ENCODE peak calls at places on chromosomes 3 and 15, in four cellular contexts. One of them, this sample, is unnamed.

GRCh38 chr3:36923523-36923943 is 21.3 kb downstream of the TRANK1 start:
- DNase-seq in HCEC 1CT: no peak
- DNase-seq in stimulated activated CD4-positive, alpha-beta T cell treated with anti-CD3 and anti-CD28 coated beads, Interleukin-1b, Interleukin-23, amount 100 ng/mL, for 24 hours: no peak
- DNase-seq in stimulated activated naive CD8-positive, alpha-beta T cell treated with anti-CD3 and anti-CD28 coated beads, Interleukin-15, amount 100 ng/mL, for 72 hours: no peak
- DNase-seq in this sample: no peak

GRCh38 chr3:8741581-8742355 is 8.2 kb downstream of the CAV3 start:
- DNase-seq in HCEC 1CT: peak; percentile 79
- DNase-seq in stimulated activated CD4-positive, alpha-beta T cell treated with anti-CD3 and anti-CD28 coated beads, Interleukin-1b, Interleukin-23, amount 100 ng/mL, for 24 hours: no peak
- DNase-seq in stimulated activated naive CD8-positive, alpha-beta T cell treated with anti-CD3 and anti-CD28 coated beads, Interleukin-15, amount 100 ng/mL, for 72 hours: no peak
- DNase-seq in this sample: peak; percentile 45

GRCh38 chr3:186945255-186945823 is 15.0 kb downstream of the ST6GAL1 start:
- DNase-seq in HCEC 1CT: no peak
- DNase-seq in stimulated activated CD4-positive, alpha-beta T cell treated with anti-CD3 and anti-CD28 coated beads, Interleukin-1b, Interleukin-23, amount 100 ng/mL, for 24 hours: no peak
- DNase-seq in stimulated activated naive CD8-positive, alpha-beta T cell treated with anti-CD3 and anti-CD28 coated beads, Interleukin-15, amount 100 ng/mL, for 72 hours: no peak
- DNase-seq in this sample: no peak

GRCh38 chr15:92069308-92070244 is 216.1 kb downstream of the SLCO3A1 start:
- DNase-seq in HCEC 1CT: peak; percentile 71
- DNase-seq in stimulated activated CD4-positive, alpha-beta T cell treated with anti-CD3 and anti-CD28 coated beads, Interleukin-1b, Interleukin-23, amount 100 ng/mL, for 24 hours: peak; percentile 12
- DNase-seq in stimulated activated naive CD8-positive, alpha-beta T cell treated with anti-CD3 and anti-CD28 coated beads, Interleukin-15, amount 100 ng/mL, for 72 hours: peak; percentile 30
- DNase-seq in this sample: peak; percentile 57

GRCh38 chr15:81160312-81161214 is 26.5 kb downstream of the CFAP161 start:
- DNase-seq in HCEC 1CT: peak; percentile 79
- DNase-seq in stimulated activated CD4-positive, alpha-beta T cell treated with anti-CD3 and anti-CD28 coated beads, Interleukin-1b, Interleukin-23, amount 100 ng/mL, for 24 hours: no peak
- DNase-seq in stimulated activated naive CD8-positive, alpha-beta T cell treated with anti-CD3 and anti-CD28 coated beads, Interleukin-15, amount 100 ng/mL, for 72 hours: no peak
- DNase-seq in this sample: peak; percentile 68

GRCh38 chr3:20405731-20406130 is 219.7 kb upstream of the SGO1 start:
- DNase-seq in HCEC 1CT: no peak
- DNase-seq in stimulated activated CD4-positive, alpha-beta T cell treated with anti-CD3 and anti-CD28 coated beads, Interleukin-1b, Interleukin-23, amount 100 ng/mL, for 24 hours: no peak
- DNase-seq in stimulated activated naive CD8-positive, alpha-beta T cell treated with anti-CD3 and anti-CD28 coated beads, Interleukin-15, amount 100 ng/mL, for 72 hours: no peak
- DNase-seq in this sample: peak; percentile 67

GRCh38 chr15:23049984-23050628 is 10.7 kb upstream of the TUBGCP5 start:
- DNase-seq in HCEC 1CT: no peak
- DNase-seq in stimulated activated CD4-positive, alpha-beta T cell treated with anti-CD3 and anti-CD28 coated beads, Interleukin-1b, Interleukin-23, amount 100 ng/mL, for 24 hours: no peak
- DNase-seq in stimulated activated naive CD8-positive, alpha-beta T cell treated with anti-CD3 and anti-CD28 coated beads, Interleukin-15, amount 100 ng/mL, for 72 hours: no peak
- DNase-seq in this sample: no peak

GRCh38 chr3:57094606-57095005 is 34.1 kb downstream of the SPATA12 start:
- DNase-seq in HCEC 1CT: no peak
- DNase-seq in stimulated activated CD4-positive, alpha-beta T cell treated with anti-CD3 and anti-CD28 coated beads, Interleukin-1b, Interleukin-23, amount 100 ng/mL, for 24 hours: no peak
- DNase-seq in stimulated activated naive CD8-positive, alpha-beta T cell treated with anti-CD3 and anti-CD28 coated beads, Interleukin-15, amount 100 ng/mL, for 72 hours: no peak
- DNase-seq in this sample: peak; percentile 14

GRCh38 chr3:71045917-71046282 is 537.6 kb downstream of the FOXP1 start:
- DNase-seq in HCEC 1CT: no peak
- DNase-seq in stimulated activated CD4-positive, alpha-beta T cell treated with anti-CD3 and anti-CD28 coated beads, Interleukin-1b, Interleukin-23, amount 100 ng/mL, for 24 hours: no peak
- DNase-seq in stimulated activated naive CD8-positive, alpha-beta T cell treated with anti-CD3 and anti-CD28 coated beads, Interleukin-15, amount 100 ng/mL, for 72 hours: peak; percentile 57
- DNase-seq in this sample: no peak

GRCh38 chr3:135736740-135737139 is 228.8 kb upstream of the PPP2R3A start:
- DNase-seq in HCEC 1CT: peak; percentile 17
- DNase-seq in stimulated activated CD4-positive, alpha-beta T cell treated with anti-CD3 and anti-CD28 coated beads, Interleukin-1b, Interleukin-23, amount 100 ng/mL, for 24 hours: no peak
- DNase-seq in stimulated activated naive CD8-positive, alpha-beta T cell treated with anti-CD3 and anti-CD28 coated beads, Interleukin-15, amount 100 ng/mL, for 72 hours: no peak
- DNase-seq in this sample: no peak

GRCh38 chr15:77481670-77482069 is 61.0 kb downstream of the HMG20A start:
- DNase-seq in HCEC 1CT: peak; percentile 66
- DNase-seq in stimulated activated CD4-positive, alpha-beta T cell treated with anti-CD3 and anti-CD28 coated beads, Interleukin-1b, Interleukin-23, amount 100 ng/mL, for 24 hours: no peak
- DNase-seq in stimulated activated naive CD8-positive, alpha-beta T cell treated with anti-CD3 and anti-CD28 coated beads, Interleukin-15, amount 100 ng/mL, for 72 hours: no peak
- DNase-seq in this sample: peak; percentile 84

GRCh38 chr15:78146437-78147154 is 2.6 kb upstream of the IDH3A start:
- DNase-seq in HCEC 1CT: no peak
- DNase-seq in stimulated activated CD4-positive, alpha-beta T cell treated with anti-CD3 and anti-CD28 coated beads, Interleukin-1b, Interleukin-23, amount 100 ng/mL, for 24 hours: no peak
- DNase-seq in stimulated activated naive CD8-positive, alpha-beta T cell treated with anti-CD3 and anti-CD28 coated beads, Interleukin-15, amount 100 ng/mL, for 72 hours: no peak
- DNase-seq in this sample: no peak

GRCh38 chr3:159458010-159458409 is 530.6 kb upstream of the IL12A start:
- DNase-seq in HCEC 1CT: peak; percentile 90
- DNase-seq in stimulated activated CD4-positive, alpha-beta T cell treated with anti-CD3 and anti-CD28 coated beads, Interleukin-1b, Interleukin-23, amount 100 ng/mL, for 24 hours: no peak
- DNase-seq in stimulated activated naive CD8-positive, alpha-beta T cell treated with anti-CD3 and anti-CD28 coated beads, Interleukin-15, amount 100 ng/mL, for 72 hours: no peak
- DNase-seq in this sample: peak; percentile 69

GRCh38 chr3:78848392-78849288 is 919.2 kb downstream of the ROBO1 start:
- DNase-seq in HCEC 1CT: no peak
- DNase-seq in stimulated activated CD4-positive, alpha-beta T cell treated with anti-CD3 and anti-CD28 coated beads, Interleukin-1b, Interleukin-23, amount 100 ng/mL, for 24 hours: no peak
- DNase-seq in stimulated activated naive CD8-positive, alpha-beta T cell treated with anti-CD3 and anti-CD28 coated beads, Interleukin-15, amount 100 ng/mL, for 72 hours: no peak
- DNase-seq in this sample: no peak

GRCh38 chr3:71885001-71885400 is 100.1 kb upstream of the PROK2 start:
- DNase-seq in HCEC 1CT: no peak
- DNase-seq in stimulated activated CD4-positive, alpha-beta T cell treated with anti-CD3 and anti-CD28 coated beads, Interleukin-1b, Interleukin-23, amount 100 ng/mL, for 24 hours: no peak
- DNase-seq in stimulated activated naive CD8-positive, alpha-beta T cell treated with anti-CD3 and anti-CD28 coated beads, Interleukin-15, amount 100 ng/mL, for 72 hours: no peak
- DNase-seq in this sample: peak; percentile 55

GRCh38 chr3:34863485-34863884 is 775.8 kb upstream of the ARPP21 start:
- DNase-seq in HCEC 1CT: no peak
- DNase-seq in stimulated activated CD4-positive, alpha-beta T cell treated with anti-CD3 and anti-CD28 coated beads, Interleukin-1b, Interleukin-23, amount 100 ng/mL, for 24 hours: no peak
- DNase-seq in stimulated activated naive CD8-positive, alpha-beta T cell treated with anti-CD3 and anti-CD28 coated beads, Interleukin-15, amount 100 ng/mL, for 72 hours: no peak
- DNase-seq in this sample: no peak

GRCh38 chr3:181454451-181455027 is 257.2 kb upstream of the SOX2 start:
- DNase-seq in HCEC 1CT: no peak
- DNase-seq in stimulated activated CD4-positive, alpha-beta T cell treated with anti-CD3 and anti-CD28 coated beads, Interleukin-1b, Interleukin-23, amount 100 ng/mL, for 24 hours: no peak
- DNase-seq in stimulated activated naive CD8-positive, alpha-beta T cell treated with anti-CD3 and anti-CD28 coated beads, Interleukin-15, amount 100 ng/mL, for 72 hours: no peak
- DNase-seq in this sample: no peak

GRCh38 chr3:11201246-11202024 is 47.1 kb downstream of the HRH1 start:
- DNase-seq in HCEC 1CT: peak; percentile 28
- DNase-seq in stimulated activated CD4-positive, alpha-beta T cell treated with anti-CD3 and anti-CD28 coated beads, Interleukin-1b, Interleukin-23, amount 100 ng/mL, for 24 hours: no peak
- DNase-seq in stimulated activated naive CD8-positive, alpha-beta T cell treated with anti-CD3 and anti-CD28 coated beads, Interleukin-15, amount 100 ng/mL, for 72 hours: no peak
- DNase-seq in this sample: peak; percentile 86

GRCh38 chr3:45178131-45179023 is 32.2 kb upstream of the CDCP1 start:
- DNase-seq in HCEC 1CT: no peak
- DNase-seq in stimulated activated CD4-positive, alpha-beta T cell treated with anti-CD3 and anti-CD28 coated beads, Interleukin-1b, Interleukin-23, amount 100 ng/mL, for 24 hours: no peak
- DNase-seq in stimulated activated naive CD8-positive, alpha-beta T cell treated with anti-CD3 and anti-CD28 coated beads, Interleukin-15, amount 100 ng/mL, for 72 hours: no peak
- DNase-seq in this sample: peak; percentile 78

GRCh38 chr3:133097214-133097613 is 59.0 kb downstream of the TMEM108 start:
- DNase-seq in HCEC 1CT: no peak
- DNase-seq in stimulated activated CD4-positive, alpha-beta T cell treated with anti-CD3 and anti-CD28 coated beads, Interleukin-1b, Interleukin-23, amount 100 ng/mL, for 24 hours: no peak
- DNase-seq in stimulated activated naive CD8-positive, alpha-beta T cell treated with anti-CD3 and anti-CD28 coated beads, Interleukin-15, amount 100 ng/mL, for 72 hours: no peak
- DNase-seq in this sample: peak; percentile 77

GRCh38 chr15:45431502-45431901 is 53.2 kb upstream of the GATM start:
- DNase-seq in HCEC 1CT: no peak
- DNase-seq in stimulated activated CD4-positive, alpha-beta T cell treated with anti-CD3 and anti-CD28 coated beads, Interleukin-1b, Interleukin-23, amount 100 ng/mL, for 24 hours: no peak
- DNase-seq in stimulated activated naive CD8-positive, alpha-beta T cell treated with anti-CD3 and anti-CD28 coated beads, Interleukin-15, amount 100 ng/mL, for 72 hours: no peak
- DNase-seq in this sample: no peak

GRCh38 chr3:52779411-52780297 is 2.3 kb downstream of the ITIH1 start:
- DNase-seq in HCEC 1CT: no peak
- DNase-seq in stimulated activated CD4-positive, alpha-beta T cell treated with anti-CD3 and anti-CD28 coated beads, Interleukin-1b, Interleukin-23, amount 100 ng/mL, for 24 hours: no peak
- DNase-seq in stimulated activated naive CD8-positive, alpha-beta T cell treated with anti-CD3 and anti-CD28 coated beads, Interleukin-15, amount 100 ng/mL, for 72 hours: no peak
- DNase-seq in this sample: no peak

GRCh38 chr15:70493787-70494514 is 269.4 kb downstream of the UACA start:
- DNase-seq in HCEC 1CT: no peak
- DNase-seq in stimulated activated CD4-positive, alpha-beta T cell treated with anti-CD3 and anti-CD28 coated beads, Interleukin-1b, Interleukin-23, amount 100 ng/mL, for 24 hours: no peak
- DNase-seq in stimulated activated naive CD8-positive, alpha-beta T cell treated with anti-CD3 and anti-CD28 coated beads, Interleukin-15, amount 100 ng/mL, for 72 hours: no peak
- DNase-seq in this sample: peak; percentile 62

GRCh38 chr3:12886736-12887135 is 45.4 kb upstream of the RPL32 start:
- DNase-seq in HCEC 1CT: no peak
- DNase-seq in stimulated activated CD4-positive, alpha-beta T cell treated with anti-CD3 and anti-CD28 coated beads, Interleukin-1b, Interleukin-23, amount 100 ng/mL, for 24 hours: no peak
- DNase-seq in stimulated activated naive CD8-positive, alpha-beta T cell treated with anti-CD3 and anti-CD28 coated beads, Interleukin-15, amount 100 ng/mL, for 72 hours: no peak
- DNase-seq in this sample: no peak

GRCh38 chr3:182508896-182509295 is 284.4 kb upstream of the ATP11B start:
- DNase-seq in HCEC 1CT: no peak
- DNase-seq in stimulated activated CD4-positive, alpha-beta T cell treated with anti-CD3 and anti-CD28 coated beads, Interleukin-1b, Interleukin-23, amount 100 ng/mL, for 24 hours: no peak
- DNase-seq in stimulated activated naive CD8-positive, alpha-beta T cell treated with anti-CD3 and anti-CD28 coated beads, Interleukin-15, amount 100 ng/mL, for 72 hours: no peak
- DNase-seq in this sample: no peak

GRCh38 chr3:26108846-26109489 is 319.1 kb downstream of the OXSM start:
- DNase-seq in HCEC 1CT: no peak
- DNase-seq in stimulated activated CD4-positive, alpha-beta T cell treated with anti-CD3 and anti-CD28 coated beads, Interleukin-1b, Interleukin-23, amount 100 ng/mL, for 24 hours: no peak
- DNase-seq in stimulated activated naive CD8-positive, alpha-beta T cell treated with anti-CD3 and anti-CD28 coated beads, Interleukin-15, amount 100 ng/mL, for 72 hours: no peak
- DNase-seq in this sample: no peak

GRCh38 chr3:69113536-69113935 is 8.9 kb downstream of the LMOD3 start:
- DNase-seq in HCEC 1CT: no peak
- DNase-seq in stimulated activated CD4-positive, alpha-beta T cell treated with anti-CD3 and anti-CD28 coated beads, Interleukin-1b, Interleukin-23, amount 100 ng/mL, for 24 hours: no peak
- DNase-seq in stimulated activated naive CD8-positive, alpha-beta T cell treated with anti-CD3 and anti-CD28 coated beads, Interleukin-15, amount 100 ng/mL, for 72 hours: no peak
- DNase-seq in this sample: peak; percentile 68

GRCh38 chr3:124883766-124884473 is 3.2 kb downstream of the ITGB5 start:
- DNase-seq in HCEC 1CT: no peak
- DNase-seq in stimulated activated CD4-positive, alpha-beta T cell treated with anti-CD3 and anti-CD28 coated beads, Interleukin-1b, Interleukin-23, amount 100 ng/mL, for 24 hours: no peak
- DNase-seq in stimulated activated naive CD8-positive, alpha-beta T cell treated with anti-CD3 and anti-CD28 coated beads, Interleukin-15, amount 100 ng/mL, for 72 hours: no peak
- DNase-seq in this sample: no peak

GRCh38 chr3:185150561-185150960 is 2.3 kb downstream of the C3orf70 start:
- DNase-seq in HCEC 1CT: no peak
- DNase-seq in stimulated activated CD4-positive, alpha-beta T cell treated with anti-CD3 and anti-CD28 coated beads, Interleukin-1b, Interleukin-23, amount 100 ng/mL, for 24 hours: no peak
- DNase-seq in stimulated activated naive CD8-positive, alpha-beta T cell treated with anti-CD3 and anti-CD28 coated beads, Interleukin-15, amount 100 ng/mL, for 72 hours: no peak
- DNase-seq in this sample: no peak

GRCh38 chr3:197031315-197032285 is 2.0 kb upstream of the MELTF start:
- DNase-seq in HCEC 1CT: peak; percentile 84
- DNase-seq in stimulated activated CD4-positive, alpha-beta T cell treated with anti-CD3 and anti-CD28 coated beads, Interleukin-1b, Interleukin-23, amount 100 ng/mL, for 24 hours: no peak
- DNase-seq in stimulated activated naive CD8-positive, alpha-beta T cell treated with anti-CD3 and anti-CD28 coated beads, Interleukin-15, amount 100 ng/mL, for 72 hours: no peak
- DNase-seq in this sample: peak; percentile 98

GRCh38 chr15:71473751-71474150 is 336.6 kb upstream of the NR2E3 start:
- DNase-seq in HCEC 1CT: no peak
- DNase-seq in stimulated activated CD4-positive, alpha-beta T cell treated with anti-CD3 and anti-CD28 coated beads, Interleukin-1b, Interleukin-23, amount 100 ng/mL, for 24 hours: no peak
- DNase-seq in stimulated activated naive CD8-positive, alpha-beta T cell treated with anti-CD3 and anti-CD28 coated beads, Interleukin-15, amount 100 ng/mL, for 72 hours: no peak
- DNase-seq in this sample: no peak

GRCh38 chr3:192845196-192845855 is 72.3 kb downstream of the MB21D2 start:
- DNase-seq in HCEC 1CT: peak; percentile 77
- DNase-seq in stimulated activated CD4-positive, alpha-beta T cell treated with anti-CD3 and anti-CD28 coated beads, Interleukin-1b, Interleukin-23, amount 100 ng/mL, for 24 hours: no peak
- DNase-seq in stimulated activated naive CD8-positive, alpha-beta T cell treated with anti-CD3 and anti-CD28 coated beads, Interleukin-15, amount 100 ng/mL, for 72 hours: no peak
- DNase-seq in this sample: peak; percentile 56

GRCh38 chr3:48268381-48268935 is 27.6 kb downstream of the ZNF589 start:
- DNase-seq in HCEC 1CT: no peak
- DNase-seq in stimulated activated CD4-positive, alpha-beta T cell treated with anti-CD3 and anti-CD28 coated beads, Interleukin-1b, Interleukin-23, amount 100 ng/mL, for 24 hours: peak; percentile 72
- DNase-seq in stimulated activated naive CD8-positive, alpha-beta T cell treated with anti-CD3 and anti-CD28 coated beads, Interleukin-15, amount 100 ng/mL, for 72 hours: peak; percentile 89
- DNase-seq in this sample: peak; percentile 22

GRCh38 chr15:41727143-41727542 is 47.1 kb upstream of the MAPKBP1 start:
- DNase-seq in HCEC 1CT: no peak
- DNase-seq in stimulated activated CD4-positive, alpha-beta T cell treated with anti-CD3 and anti-CD28 coated beads, Interleukin-1b, Interleukin-23, amount 100 ng/mL, for 24 hours: no peak
- DNase-seq in stimulated activated naive CD8-positive, alpha-beta T cell treated with anti-CD3 and anti-CD28 coated beads, Interleukin-15, amount 100 ng/mL, for 72 hours: no peak
- DNase-seq in this sample: peak; percentile 79

GRCh38 chr15:89356634-89357298 is 22.1 kb upstream of the POLG start:
- DNase-seq in HCEC 1CT: no peak
- DNase-seq in stimulated activated CD4-positive, alpha-beta T cell treated with anti-CD3 and anti-CD28 coated beads, Interleukin-1b, Interleukin-23, amount 100 ng/mL, for 24 hours: no peak
- DNase-seq in stimulated activated naive CD8-positive, alpha-beta T cell treated with anti-CD3 and anti-CD28 coated beads, Interleukin-15, amount 100 ng/mL, for 72 hours: peak; percentile 27
- DNase-seq in this sample: no peak

GRCh38 chr3:46812237-46812791 is 50.9 kb downstream of the MYL3 start:
- DNase-seq in HCEC 1CT: no peak
- DNase-seq in stimulated activated CD4-positive, alpha-beta T cell treated with anti-CD3 and anti-CD28 coated beads, Interleukin-1b, Interleukin-23, amount 100 ng/mL, for 24 hours: peak; percentile 40
- DNase-seq in stimulated activated naive CD8-positive, alpha-beta T cell treated with anti-CD3 and anti-CD28 coated beads, Interleukin-15, amount 100 ng/mL, for 72 hours: peak; percentile 51
- DNase-seq in this sample: peak; percentile 41

GRCh38 chr3:76021376-76021775 is 236.0 kb upstream of the ZNF717 start:
- DNase-seq in HCEC 1CT: no peak
- DNase-seq in stimulated activated CD4-positive, alpha-beta T cell treated with anti-CD3 and anti-CD28 coated beads, Interleukin-1b, Interleukin-23, amount 100 ng/mL, for 24 hours: no peak
- DNase-seq in stimulated activated naive CD8-positive, alpha-beta T cell treated with anti-CD3 and anti-CD28 coated beads, Interleukin-15, amount 100 ng/mL, for 72 hours: no peak
- DNase-seq in this sample: no peak

GRCh38 chr3:132285620-132285945 is 31.6 kb upstream of the ACP3 start:
- DNase-seq in HCEC 1CT: no peak
- DNase-seq in stimulated activated CD4-positive, alpha-beta T cell treated with anti-CD3 and anti-CD28 coated beads, Interleukin-1b, Interleukin-23, amount 100 ng/mL, for 24 hours: no peak
- DNase-seq in stimulated activated naive CD8-positive, alpha-beta T cell treated with anti-CD3 and anti-CD28 coated beads, Interleukin-15, amount 100 ng/mL, for 72 hours: no peak
- DNase-seq in this sample: peak; percentile 50

GRCh38 chr3:185225080-185225479 is 28.8 kb downstream of the EHHADH start:
- DNase-seq in HCEC 1CT: no peak
- DNase-seq in stimulated activated CD4-positive, alpha-beta T cell treated with anti-CD3 and anti-CD28 coated beads, Interleukin-1b, Interleukin-23, amount 100 ng/mL, for 24 hours: no peak
- DNase-seq in stimulated activated naive CD8-positive, alpha-beta T cell treated with anti-CD3 and anti-CD28 coated beads, Interleukin-15, amount 100 ng/mL, for 72 hours: no peak
- DNase-seq in this sample: no peak

GRCh38 chr15:70438776-70439175 is 324.6 kb downstream of the UACA start:
- DNase-seq in HCEC 1CT: no peak
- DNase-seq in stimulated activated CD4-positive, alpha-beta T cell treated with anti-CD3 and anti-CD28 coated beads, Interleukin-1b, Interleukin-23, amount 100 ng/mL, for 24 hours: no peak
- DNase-seq in stimulated activated naive CD8-positive, alpha-beta T cell treated with anti-CD3 and anti-CD28 coated beads, Interleukin-15, amount 100 ng/mL, for 72 hours: no peak
- DNase-seq in this sample: no peak